ENCODE peak calls at places on chromosomes 2 and 18, in five cellular contexts. P, Y, G, I and H are unnamed samples.

GRCh38 chr2:145751634-145752033 is 1231.7 kb upstream of the ZEB2 start:
- DNase-seq in P (no peak), Y (no peak), I (no peak), G (no peak), H (no peak)

GRCh38 chr2:160747771-160748170 is 254.2 kb upstream of the RBMS1 start:
- DNase-seq in I (no peak), G (no peak), Y (no peak), P (no peak), H (no peak)

GRCh38 chr18:27871731-27872130 is 305.2 kb downstream of the CDH2 start:
- DNase-seq in I (no peak), Y (no peak), G (no peak), P (no peak), H (no peak)

GRCh38 chr2:27860111-27860510 is 30.1 kb downstream of the RBKS start:
- DNase-seq in I (no peak), Y (no peak), G (no peak), P (no peak), H (no peak)

GRCh38 chr2:16386431-16386830 is 279.2 kb downstream of the CYRIA start:
- DNase-seq in I (peak; percentile 6), Y (no peak), G (no peak), P (no peak), H (no peak)

GRCh38 chr2:46053502-46054094 is 243.6 kb upstream of the EPAS1 start:
- DNase-seq in P (no peak), I (no peak), Y (no peak), G (no peak), H (no peak)

GRCh38 chr2:35585972-35586371 is 769.6 kb upstream of the CRIM1 start:
- DNase-seq in I (no peak), G (no peak), Y (no peak), P (no peak), H (peak; percentile 20)

GRCh38 chr18:14978962-14979535 is 231.1 kb downstream of the ANKRD30B start:
- DNase-seq in I (no peak), G (no peak), Y (no peak), P (no peak), H (peak; percentile 50)

GRCh38 chr2:101706121-101706818 is 8.8 kb downstream of the MAP4K4 start:
- DNase-seq in P (no peak), G (no peak), Y (no peak), I (no peak), H (no peak)

GRCh38 chr2:80365762-80366161 is 61.2 kb upstream of the LRRTM1 start:
- DNase-seq in Y (no peak), G (no peak), P (no peak), I (no peak), H (no peak)

DNA sequence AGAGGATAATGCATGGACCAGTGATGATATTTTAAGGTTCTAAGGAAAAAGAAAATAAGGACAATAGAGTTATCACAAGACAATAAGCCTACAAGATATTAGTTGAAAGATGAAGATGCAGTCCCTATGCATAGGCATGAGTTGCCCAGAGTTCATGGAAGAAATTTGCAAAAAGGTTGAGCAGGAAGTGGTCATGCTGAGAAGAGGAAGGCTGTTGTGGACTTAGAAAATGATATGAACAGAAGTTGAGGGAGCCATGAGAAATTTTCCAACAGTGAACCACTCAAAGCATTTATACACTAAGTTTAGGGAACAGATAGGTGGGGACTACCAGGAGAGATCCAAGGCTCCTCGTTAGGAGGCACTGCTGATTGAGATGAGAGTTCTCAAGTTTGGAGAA is 3.5 kb downstream of the OSBPL6 start:
- DNase-seq in I (no peak), Y (no peak), G (no peak), P (no peak), H (no peak)
- H3K27ac ChIP-seq in I (no peak overlapping the region), Y (no peak overlapping the region), G (no peak overlapping the region), P (no peak overlapping the region), H (no peak overlapping the region)

DNA sequence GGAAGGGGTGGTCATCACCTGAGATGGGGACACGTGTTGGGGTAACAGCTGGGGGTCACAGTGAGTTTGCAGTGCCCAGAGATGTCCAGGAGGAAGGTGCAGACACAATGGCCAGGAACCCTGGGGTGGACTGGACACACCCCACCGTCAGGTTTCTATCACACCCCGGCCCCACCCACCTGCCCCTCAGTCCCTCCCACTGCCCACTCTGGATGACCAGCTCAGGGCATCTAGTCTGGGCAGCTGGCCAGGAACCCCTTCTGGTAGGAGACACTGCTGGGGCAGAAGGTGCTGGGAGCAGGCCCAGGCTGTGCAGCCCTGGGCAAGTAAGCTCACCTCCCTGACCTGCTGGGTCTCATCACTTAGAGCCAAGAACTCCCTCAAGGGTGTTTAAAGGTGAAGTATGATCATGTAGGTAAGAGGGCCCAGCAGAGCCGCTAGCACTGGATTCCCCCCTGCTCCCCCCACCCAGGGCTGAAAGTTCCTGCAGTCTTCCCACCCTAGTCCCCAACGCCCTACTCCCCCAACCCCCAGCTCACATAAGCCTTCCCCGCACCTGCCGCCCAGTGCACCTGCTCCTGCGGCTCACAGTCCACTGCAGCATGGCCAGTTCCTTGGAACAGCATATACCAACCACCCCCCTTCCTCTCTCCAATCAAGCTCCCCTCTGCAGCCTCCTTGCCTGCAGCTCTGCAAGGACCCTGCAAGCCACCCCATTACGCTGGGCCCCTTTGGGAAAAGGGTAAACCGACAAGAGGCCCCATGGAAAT is 17.3 kb downstream of the BIN1 start:
- DNase-seq in I (no peak), G (no peak), Y (no peak), P (no peak), H (no peak)
- H3K27ac ChIP-seq in I (no peak overlapping the region), G (no peak overlapping the region), Y (peak overlapping the region; percentile 69), P (no peak overlapping the region), H (no peak overlapping the region)

GRCh38 chr2:1971124-1971523 is 226.8 kb upstream of the PXDN start:
- DNase-seq in G (no peak), Y (no peak), P (no peak), I (no peak), H (no peak)

GRCh38 chr2:1974391-1974790 is 230.1 kb upstream of the PXDN start:
- DNase-seq in G (no peak), Y (no peak), P (no peak), I (peak; percentile 34), H (no peak)

GRCh38 chr2:1973636-1974035 is 229.3 kb upstream of the PXDN start:
- DNase-seq in I (no peak), Y (no peak), G (no peak), P (no peak), H (no peak)

GRCh38 chr2:1972428-1972827 is 228.1 kb upstream of the PXDN start:
- DNase-seq in Y (peak; percentile 63), P (no peak), I (peak; percentile 19), G (no peak), H (no peak)

DNA sequence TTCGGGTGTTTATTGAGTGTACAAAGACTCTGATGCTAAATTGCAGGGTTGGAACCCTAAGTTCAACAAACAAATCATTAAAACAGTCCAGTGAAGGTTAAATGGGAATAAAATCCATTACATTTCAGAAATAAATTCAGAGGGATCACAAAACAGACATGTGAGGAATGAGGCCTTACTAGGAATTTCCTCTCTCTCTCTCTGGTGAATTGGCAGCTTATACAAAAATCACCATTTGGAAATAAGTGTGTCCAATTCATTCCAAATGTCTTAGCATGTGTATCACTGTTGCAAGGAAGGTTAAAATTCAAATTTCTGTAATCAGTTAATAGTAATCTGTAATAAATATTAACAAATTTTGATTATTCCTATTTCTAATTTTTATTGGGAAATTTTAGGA is 228.6 kb upstream of the PXDN start:
- DNase-seq in P (no peak), G (no peak), I (no peak), Y (no peak), H (no peak)
- H3K27ac ChIP-seq in P (peak overlapping the region; percentile 30), G (no peak overlapping the region), I (no peak overlapping the region), Y (peak overlapping the region; percentile 48), H (no peak overlapping the region)

DNA sequence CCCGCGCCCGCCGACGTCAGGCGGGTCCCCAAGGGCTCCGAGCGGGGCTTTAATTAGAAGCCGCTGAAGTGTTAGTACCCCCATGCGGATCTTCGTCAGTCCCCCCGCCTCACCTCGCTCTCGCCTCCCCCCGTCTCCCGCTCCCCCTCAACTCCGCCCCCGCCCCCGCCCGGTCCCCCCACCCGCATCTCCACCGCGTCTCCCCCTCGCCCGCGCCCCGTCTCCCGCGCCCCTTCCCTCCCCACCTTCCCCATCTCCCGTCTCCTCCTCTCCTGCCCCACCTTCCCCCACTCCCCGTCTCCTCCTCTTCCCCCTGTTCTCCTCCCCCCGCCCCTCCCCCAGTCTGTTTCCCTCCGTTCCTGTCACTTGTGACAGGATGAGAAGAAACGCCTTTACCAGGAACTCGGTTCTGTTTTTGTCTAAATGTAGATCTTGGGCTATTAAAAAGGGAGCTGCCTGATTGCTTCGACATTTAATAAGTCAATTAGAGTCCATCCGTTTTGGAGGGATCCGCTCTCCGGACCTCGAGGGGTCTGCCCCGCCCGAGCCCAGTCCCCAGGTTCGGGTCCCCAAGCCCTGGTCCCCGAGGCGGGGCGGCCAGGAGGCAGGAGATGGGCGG is 961 bp upstream of the ALKAL2 start:
- DNase-seq in I (no peak), P (no peak), G (no peak), Y (no peak), H (no peak)
- H3K27ac ChIP-seq in I (no peak overlapping the region), P (no peak overlapping the region), G (no peak overlapping the region), Y (no peak overlapping the region), H (no peak overlapping the region)